ENCODE peak calls at places on chromosomes 13 and 19, in seven cellular contexts. Z is aorta; K is NAMALWA; J is fibroblast of mammary gland; M is stimulated activated CD8-positive, alpha-beta memory T cell treated with anti-CD3 and anti-CD28 coated beads, Interleukin-12 subunit alpha, Interleukin-12 subunit beta, amount 100 ng/mL, for 4 hours; C is stimulated activated CD4-positive, alpha-beta T cell treated with anti-CD3 and anti-CD28 coated beads, Interleukin-15, amount 100 ng/mL, for 24 hours; R is DMS79. O is an unnamed sample.

GRCh38 chr19:677201-677600 is 1.0 kb downstream of the FSTL3 start:
- DNase-seq in Z (peak; percentile 91), K (no peak), J (peak; percentile 85), M (no peak), C (no peak), R (no peak), O (peak; percentile 86)

GRCh38 chr13:78610381-78610883 is 7.1 kb upstream of the POU4F1 start:
- DNase-seq in Z (no peak), K (peak; percentile 21), J (peak; percentile 53), M (no peak), C (no peak), R (no peak), O (peak; percentile 65)

GRCh38 chr19:34348899-34349487 is 16.0 kb upstream of the GPI start:
- DNase-seq in Z (no peak), K (no peak), J (no peak), M (no peak), C (no peak), R (no peak), O (no peak)

GRCh38 chr13:70994204-70994603 is 872.8 kb downstream of the DACH1 start:
- DNase-seq in Z (no peak), K (no peak), J (no peak), M (no peak), C (no peak), R (no peak), O (no peak)

GRCh38 chr19:39474139-39474620 is 6.5 kb upstream of the TIMM50 start:
- DNase-seq in Z (no peak), K (peak; percentile 68), J (peak; percentile 31), M (peak; percentile 29), C (peak; percentile 81), R (no peak), O (peak; percentile 46)

GRCh38 chr19:17989425-17990094 is 18.4 kb upstream of the ARRDC2 start:
- DNase-seq in Z (no peak), K (no peak), J (no peak), M (no peak), C (no peak), R (no peak), O (no peak)

GRCh38 chr13:106753241-106753640 is 185.3 kb upstream of the ARGLU1 start:
- DNase-seq in Z (no peak), K (no peak), J (no peak), M (no peak), C (no peak), R (no peak), O (no peak)

GRCh38 chr13:80296638-80297037 is 44.3 kb downstream of the SPRY2 start:
- DNase-seq in Z (peak; percentile 57), K (no peak), J (no peak), M (no peak), C (no peak), R (no peak), O (no peak)

GRCh38 chr19:8610041-8610927 is at the start of gene ADAMTS10:
- DNase-seq in Z (peak; percentile 79), K (no peak), J (peak; percentile 33), M (peak; percentile 36), C (peak; percentile 41), R (no peak), O (no peak)

GRCh38 chr13:20359335-20359734 is 127.2 kb upstream of the GJB6 start:
- DNase-seq in Z (no peak), K (no peak), J (peak; percentile 100), M (no peak), C (no peak), R (no peak), O (peak; percentile 95)

GRCh38 chr19:48739835-48740704 is at the start of gene RASIP1:
- DNase-seq in Z (no peak), K (no peak), J (no peak), M (no peak), C (no peak), R (no peak), O (no peak)

GRCh38 chr13:72004975-72005374 is 138.0 kb upstream of the DACH1 start:
- DNase-seq in Z (no peak), K (no peak), J (peak; percentile 58), M (no peak), C (no peak), R (no peak), O (no peak)

GRCh38 chr13:48675247-48675646 is 21.5 kb downstream of the CYSLTR2 start:
- DNase-seq in Z (no peak), K (no peak), J (no peak), M (no peak), C (no peak), R (no peak), O (no peak)

GRCh38 chr19:34662919-34663318 is 14.0 kb downstream of the SCGB2B2 start:
- DNase-seq in Z (no peak), K (peak; percentile 87), J (peak; percentile 25), M (no peak), C (peak; percentile 53), R (no peak), O (peak; percentile 49)

GRCh38 chr13:70755411-70755810 is 647.2 kb upstream of the KLHL1 start:
- DNase-seq in Z (no peak), K (no peak), J (no peak), M (no peak), C (no peak), R (no peak), O (no peak)

GRCh38 chr13:24627090-24627714 is 53.0 kb upstream of the ATP12A start:
- DNase-seq in Z (no peak), K (no peak), J (peak; percentile 20), M (no peak), C (no peak), R (no peak), O (no peak)

GRCh38 chr13:27533155-27533643 is 82.8 kb upstream of the MTIF3 start:
- DNase-seq in Z (peak; percentile 90), K (peak; percentile 27), J (peak; percentile 67), M (peak; percentile 15), C (peak; percentile 64), R (no peak), O (peak; percentile 74)

GRCh38 chr19:3404324-3405260 is 38.2 kb downstream of the NFIC start:
- DNase-seq in Z (peak; percentile 92), K (no peak), J (peak; percentile 92), M (no peak), C (no peak), R (no peak), O (no peak)

GRCh38 chr19:35444735-35445134 is 3.3 kb upstream of the FFAR2 start:
- DNase-seq in Z (no peak), K (no peak), J (no peak), M (no peak), C (no peak), R (no peak), O (no peak)

GRCh38 chr19:1450735-1451669 is 1.1 kb downstream of the APC2 start:
- DNase-seq in Z (no peak), K (peak; percentile 50), J (no peak), M (no peak), C (no peak), R (no peak), O (no peak)

GRCh38 chr19:6720369-6721112 is at the start of gene C3:
- DNase-seq in Z (peak; percentile 68), K (no peak), J (peak; percentile 81), M (no peak), C (no peak), R (no peak), O (peak; percentile 98)

GRCh38 chr19:7368456-7368855 is 19.7 kb downstream of the ARHGEF18 start:
- DNase-seq in Z (no peak), K (no peak), J (no peak), M (no peak), C (no peak), R (no peak), O (no peak)

GRCh38 chr13:101655435-101655834 is 203.0 kb downstream of the ITGBL1 start:
- DNase-seq in Z (no peak), K (peak; percentile 17), J (no peak), M (no peak), C (no peak), R (no peak), O (no peak)

GRCh38 chr19:49502866-49503581 is 6.8 kb downstream of the RPS11 start:
- DNase-seq in Z (no peak), K (peak; percentile 80), J (peak; percentile 83), M (no peak), C (peak; percentile 54), R (peak; percentile 86), O (peak; percentile 73)

O was measured in MCF 10A.